ENCODE peak calls at places on chromosomes 11 and 22, in six cellular contexts. I is mucosa of descending colon, F is GM12865, L is gastrocnemius medialis, A is fibroblast of lung, W is psoas muscle. B is an unnamed sample.

GRCh38 chr11:78039919-78040671 is 17.0 kb upstream of the KCTD14 start:
- DNase-seq in I (peak), L (peak), A (peak), W (peak), F (peak), B (peak)

GRCh38 chr11:37449146-37449545 is 851.1 kb upstream of the RAG2 start:
- DNase-seq in W (no peak), A (peak), L (peak), I (no peak), F (peak), B (no peak)

GRCh38 chr11:35151241-35151640 is 12.3 kb downstream of the CD44 start:
- DNase-seq in I (no peak), F (no peak), L (no peak), A (peak), W (no peak), B (no peak)

GRCh38 chr11:94975599-94975998 is 2.1 kb downstream of the KDM4D start:
- DNase-seq in I (no peak), A (no peak), L (no peak), W (no peak), F (no peak), B (no peak)

GRCh38 chr11:75024764-75025211 is 36.1 kb downstream of the NEU3 start:
- DNase-seq in F (no peak), A (no peak), W (no peak), I (no peak), L (no peak), B (no peak)

GRCh38 chr11:76700177-76701100 is 29.9 kb upstream of the LRRC32 start:
- DNase-seq in W (peak), F (no peak), I (no peak), A (peak), L (peak), B (no peak)

GRCh38 chr11:65147352-65148075 is 13.2 kb upstream of the SYVN1 start:
- DNase-seq in I (no peak), A (no peak), W (no peak), F (no peak), L (peak), B (no peak)

GRCh38 chr11:67120881-67121710 is 2.0 kb downstream of the KDM2A start:
- DNase-seq in A (peak), I (no peak), L (peak), W (no peak), F (peak), B (no peak)

GRCh38 chr11:65478411-65479183 is 20.2 kb upstream of the MALAT1 start:
- DNase-seq in F (no peak), I (peak), W (peak), A (peak), L (peak), B (no peak)

GRCh38 chr11:62433553-62434301 is 14.9 kb downstream of the SCGB1A1 start:
- DNase-seq in I (no peak), L (no peak), F (no peak), A (no peak), W (no peak), B (no peak)

GRCh38 chr22:22593964-22594656 is 35.0 kb upstream of the PRAME start:
- DNase-seq in L (no peak), I (no peak), W (no peak), F (peak), A (peak), B (peak)

GRCh38 chr22:44571566-44572413 is 73.8 kb upstream of the RTL6 start:
- DNase-seq in F (no peak), L (no peak), A (no peak), W (no peak), I (peak), B (no peak)

GRCh38 chr11:62048101-62048500 is 75.7 kb upstream of the INCENP start:
- DNase-seq in W (no peak), A (peak), L (no peak), I (no peak), F (no peak), B (no peak)

GRCh38 chr11:10899542-10899830 is 41.6 kb upstream of the ZBED5 start:
- DNase-seq in W (peak), A (no peak), F (no peak), I (peak), L (no peak), B (no peak)

GRCh38 chr11:123238297-123238696 is 43.2 kb upstream of the CLMP start:
- DNase-seq in L (peak), I (peak), W (peak), F (no peak), A (no peak), B (no peak)

GRCh38 chr11:124644426-124645280 is 22.0 kb downstream of the TBRG1 start:
- DNase-seq in W (peak), A (peak), L (peak), F (peak), I (no peak), B (peak)

GRCh38 chr11:64878494-64879225 is at the start of gene EHD1:
- DNase-seq in W (peak), I (peak), F (peak), L (peak), A (peak), B (peak)

GRCh38 chr11:58060535-58060934 is 29.8 kb downstream of the OR6Q1 start:
- DNase-seq in I (no peak), F (no peak), W (no peak), A (peak), L (no peak), B (no peak)

GRCh38 chr11:76807206-76807875 is 24.2 kb downstream of the TSKU start:
- DNase-seq in W (peak), A (peak), I (peak), L (peak), F (peak), B (peak)

GRCh38 chr11:33311680-33312079 is 54.5 kb downstream of the HIPK3 start:
- DNase-seq in W (no peak), A (no peak), F (no peak), L (no peak), I (no peak), B (no peak)

GRCh38 chr11:82790723-82791487 is 57.2 kb upstream of the FAM181B start:
- DNase-seq in W (no peak), I (no peak), L (no peak), A (peak), F (no peak), B (no peak)

GRCh38 chr11:116948375-116948774 is 111.0 kb upstream of the APOA1 start:
- DNase-seq in A (peak), W (no peak), L (no peak), I (no peak), F (peak), B (no peak)

GRCh38 chr11:33930317-33931021 is 38.6 kb upstream of the LMO2 start:
- DNase-seq in I (no peak), L (peak), W (peak), A (peak), F (no peak), B (no peak)

GRCh38 chr22:35540600-35541253 is at the start of gene RASD2:
- DNase-seq in F (peak), L (peak), I (no peak), A (no peak), W (peak), B (no peak)

GRCh38 chr11:46745995-46746394 is 27.0 kb downstream of the F2 start:
- DNase-seq in L (no peak), I (no peak), A (no peak), W (no peak), F (no peak), B (no peak)

GRCh38 chr11:129417458-129417857 is 41.8 kb downstream of the BARX2 start:
- DNase-seq in W (no peak), L (no peak), F (no peak), I (no peak), A (no peak), B (no peak)

GRCh38 chr22:21450858-21451331 is 16.3 kb upstream of the TMEM191C start:
- DNase-seq in I (peak), F (no peak), L (no peak), A (no peak), W (no peak), B (peak)

GRCh38 chr11:83374311-83374710 is 88.1 kb upstream of the CCDC90B start:
- DNase-seq in L (no peak), A (no peak), F (no peak), I (no peak), W (no peak), B (no peak)

GRCh38 chr22:37043828-37044538 is 7.6 kb upstream of the KCTD17 start:
- DNase-seq in W (peak), L (peak), A (peak), F (peak), I (peak), B (peak)

GRCh38 chr22:38732251-38732815 is 23.5 kb downstream of the SUN2 start:
- DNase-seq in F (no peak), A (no peak), I (peak), L (no peak), W (no peak), B (no peak)
- TF ChIP-seq CTCF in F (no peak), A (no peak), I (no peak), L (no peak), W (no peak), B (no peak)

DNA sequence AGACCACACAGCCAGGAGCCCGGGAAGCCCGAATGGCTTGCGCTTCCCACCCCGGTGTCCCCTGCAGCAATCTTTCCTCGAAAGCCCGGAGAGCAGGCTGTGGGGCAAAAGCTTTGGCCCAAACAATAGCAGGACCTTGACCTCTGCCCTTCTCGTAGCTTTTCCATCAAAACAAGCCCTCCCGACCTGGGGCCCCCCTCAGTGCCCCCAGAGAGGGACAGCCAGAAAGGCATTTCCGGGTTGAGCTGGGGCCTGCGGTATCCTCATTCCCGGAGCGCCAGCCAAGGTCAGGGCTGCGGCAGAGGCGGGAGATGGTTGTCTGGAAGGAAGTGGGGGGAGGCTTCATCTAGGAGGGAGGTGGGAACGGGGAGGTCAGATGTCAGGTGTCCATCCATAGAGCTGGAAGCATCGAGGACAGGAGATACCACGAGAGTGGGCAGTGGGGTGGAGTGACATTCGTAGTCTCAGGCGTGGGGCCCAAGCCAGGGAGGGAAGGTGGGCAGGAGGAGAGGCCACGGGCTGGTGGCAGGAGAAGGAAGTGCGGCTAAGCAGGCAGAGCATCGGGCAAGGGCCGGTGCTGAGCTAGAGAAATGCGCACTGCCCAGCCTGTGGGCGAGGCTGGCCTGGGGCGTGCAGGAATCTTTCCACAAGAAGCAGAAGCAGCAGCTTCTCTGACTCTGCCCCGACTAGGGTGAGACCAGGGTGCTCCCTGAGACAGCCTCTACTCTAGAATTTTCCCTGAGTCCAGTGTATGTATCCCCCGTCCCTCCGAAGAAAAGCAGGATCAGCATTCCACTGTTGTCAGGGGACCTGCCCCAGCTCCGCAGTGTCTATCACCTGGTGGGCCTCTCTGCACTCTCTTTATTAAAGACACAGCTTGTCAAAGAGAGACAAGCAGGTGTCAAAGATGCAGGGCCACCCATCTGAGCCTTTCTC is 14.3 kb downstream of the PDGFB start:
- DNase-seq in A (no peak), W (no peak), F (no peak), I (no peak), L (no peak), B (no peak)
- TF ChIP-seq CTCF in A (no peak), W (no peak), F (no peak), I (no peak), L (no peak), B (no peak)

GRCh38 chr22:49947296-49947622 is 13.3 kb upstream of the PIM3 start:
- DNase-seq in I (no peak), F (no peak), W (no peak), A (no peak), L (no peak), B (no peak)
- TF ChIP-seq CTCF in I (no peak), F (no peak), W (no peak), A (no peak), L (no peak), B (no peak)

GRCh38 chr11:9315078-9315688 is 790 bp upstream of the TMEM41B start:
- DNase-seq in I (no peak), L (no peak), A (peak), F (no peak), W (no peak), B (peak)
- TF ChIP-seq CTCF in I (no peak), L (no peak), A (no peak), F (no peak), W (no peak), B (no peak)

GRCh38 chr11:120217526-120217925 is 6.7 kb downstream of the OAF start:
- DNase-seq in W (no peak), L (no peak), F (no peak), A (no peak), I (peak), B (no peak)
- TF ChIP-seq CTCF in W (no peak), L (no peak), F (no peak), A (no peak), I (no peak), B (no peak)

GRCh38 chr11:4991066-4991465 is 3.6 kb upstream of the OR51L1 start:
- DNase-seq in I (no peak), W (no peak), F (peak), A (peak), L (no peak), B (no peak)
- TF ChIP-seq CTCF in I (no peak), W (no peak), F (peak), A (no peak), L (no peak), B (no peak)

GRCh38 chr22:19492504-19493174 is 12.9 kb downstream of the CDC45 start:
- DNase-seq in I (no peak), F (no peak), W (no peak), A (no peak), L (no peak), B (no peak)
- TF ChIP-seq CTCF in I (no peak), F (no peak), W (no peak), A (no peak), L (no peak), B (no peak)

GRCh38 chr11:14644396-14645246 is 1.0 kb downstream of the PDE3B start:
- DNase-seq in A (peak), W (peak), F (peak), I (peak), L (no peak), B (peak)
- TF ChIP-seq CTCF in A (no peak), W (no peak), F (peak), I (no peak), L (no peak), B (no peak)

GRCh38 chr22:30289126-30289979 is at the start of gene CASTOR1:
- DNase-seq in I (peak), F (peak), A (peak), L (peak), W (peak), B (peak)

GRCh38 chr22:30289980-30290313 is 642 bp upstream of the CASTOR1 start:
- DNase-seq in A (no peak), W (no peak), I (no peak), F (no peak), L (no peak), B (no peak)

GRCh38 chr22:30290679-30291333 is 1.5 kb upstream of the CASTOR1 start:
- DNase-seq in W (peak), I (peak), A (peak), L (peak), F (peak), B (peak)

GRCh38 chr22:30291334-30291892 is 2.1 kb upstream of the CASTOR1 start:
- DNase-seq in F (no peak), W (no peak), A (no peak), L (no peak), I (no peak), B (no peak)

GRCh38 chr22:30290318-30290678 is 993 bp upstream of the CASTOR1 start:
- DNase-seq in L (no peak), W (no peak), A (no peak), F (peak), I (peak), B (no peak)
- TF ChIP-seq CTCF in L (no peak), W (no peak), A (no peak), F (no peak), I (no peak), B (no peak)

B was measured in endothelial cell.